ENCODE peak calls at places on chromosomes 3 and 15, in eight cellular contexts. G, A, N, R, W, Y, U and T are unnamed samples. For H3K4me1, the result is how much of the 10 kb centered on the place peaks cover.

GRCh38 chr3:188584162-188584529 is 430.2 kb downstream of the LPP start:
- DNase-seq in G (peak), A (no peak), N (no peak), R (peak), W (peak), Y (no peak), U (no peak), T (peak)

GRCh38 chr3:150545419-150546225 is 674 bp downstream of the SERP1 start:
- DNase-seq in G (peak), A (no peak), N (peak), R (no peak), W (peak), Y (no peak), U (no peak), T (peak)

GRCh38 chr3:12967751-12968209 is 105.4 kb downstream of the IQSEC1 start:
- DNase-seq in G (peak), A (peak), N (peak), R (peak), W (peak), Y (peak), U (no peak), T (peak)

GRCh38 chr3:164539215-164539614 is 539.1 kb downstream of the SI start:
- DNase-seq in G (no peak), A (no peak), N (no peak), R (no peak), W (no peak), Y (no peak), U (no peak), T (no peak)

GRCh38 chr15:51107612-51108011 is 12.9 kb upstream of the TNFAIP8L3 start:
- DNase-seq in G (no peak), A (no peak), N (no peak), R (no peak), W (no peak), Y (no peak), U (no peak), T (no peak)

GRCh38 chr3:47799733-47800132 is 3.2 kb upstream of the DHX30 start:
- DNase-seq in G (no peak), A (no peak), N (peak), R (no peak), W (no peak), Y (no peak), U (no peak), T (no peak)

GRCh38 chr3:133531981-133532380 is 41.5 kb upstream of the CDV3 start:
- DNase-seq in G (peak), A (no peak), N (no peak), R (peak), W (peak), Y (no peak), U (no peak), T (no peak)

GRCh38 chr3:116281313-116282143 is 163.8 kb downstream of the LSAMP start:
- DNase-seq in G (no peak), A (no peak), N (no peak), R (no peak), W (no peak), Y (no peak), U (no peak), T (no peak)

GRCh38 chr3:58025824-58026579 is 17.8 kb downstream of the FLNB start:
- DNase-seq in G (peak), A (peak), N (no peak), R (peak), W (peak), Y (peak), U (no peak), T (peak)

GRCh38 chr15:51874751-51875644 is 45.5 kb downstream of the TMOD3 start:
- DNase-seq in G (peak), A (no peak), N (no peak), R (peak), W (peak), Y (no peak), U (peak), T (peak)

GRCh38 chr3:183924543-183924942 is 39.9 kb upstream of the PARL start:
- DNase-seq in G (no peak), A (no peak), N (no peak), R (no peak), W (peak), Y (no peak), U (no peak), T (no peak)

GRCh38 chr3:105367063-105367405 is 325 bp downstream of the ALCAM start:
- DNase-seq in G (no peak), A (peak), N (peak), R (no peak), W (no peak), Y (peak), U (no peak), T (peak)

GRCh38 chr3:73255609-73256029 is 194.2 kb downstream of the EBLN2 start:
- DNase-seq in G (peak), A (peak), N (no peak), R (peak), W (peak), Y (peak), U (no peak), T (no peak)

GRCh38 chr3:32577621-32578556 is 7.2 kb upstream of the DYNC1LI1 start:
- DNase-seq in G (no peak), A (no peak), N (no peak), R (peak), W (peak), Y (no peak), U (no peak), T (no peak)

GRCh38 chr3:175329373-175329772 is 470.2 kb downstream of the NAALADL2 start:
- DNase-seq in G (no peak), A (no peak), N (no peak), R (no peak), W (no peak), Y (no peak), U (no peak), T (no peak)

GRCh38 chr15:95503640-95504225 is 826.8 kb upstream of the NR2F2 start:
- DNase-seq in G (no peak), A (no peak), N (no peak), R (no peak), W (no peak), Y (no peak), U (no peak), T (no peak)

GRCh38 chr3:31009881-31010280 is 115.4 kb upstream of the GADL1 start:
- DNase-seq in G (peak), A (no peak), N (peak), R (no peak), W (no peak), Y (no peak), U (no peak), T (no peak)

GRCh38 chr3:52982839-52983238 is 63.0 kb downstream of the SFMBT1 start:
- DNase-seq in G (no peak), A (no peak), N (no peak), R (no peak), W (no peak), Y (no peak), U (no peak), T (no peak)

GRCh38 chr3:118402971-118403370 is 631.7 kb downstream of the IGSF11 start:
- DNase-seq in G (no peak), A (no peak), N (no peak), R (no peak), W (no peak), Y (no peak), U (no peak), T (no peak)

GRCh38 chr15:64850778-64851502 is 9.2 kb downstream of the PLEKHO2 start:
- DNase-seq in G (no peak), A (no peak), N (peak), R (no peak), W (no peak), Y (no peak), U (no peak), T (peak)

GRCh38 chr3:31432897-31433678 is 99.6 kb upstream of the STT3B start:
- DNase-seq in G (peak), A (no peak), N (no peak), R (no peak), W (no peak), Y (no peak), U (no peak), T (no peak)

GRCh38 chr15:42498212-42499038 is 3.0 kb downstream of the SNAP23 start:
- DNase-seq in G (no peak), A (no peak), N (no peak), R (no peak), W (no peak), Y (no peak), U (no peak), T (no peak)

GRCh38 chr15:61839541-61839940 is 220.7 kb downstream of the VPS13C start:
- DNase-seq in G (peak), A (no peak), N (no peak), R (peak), W (peak), Y (no peak), U (no peak), T (no peak)

GRCh38 chr3:172042136-172042535 is 2.8 kb downstream of the FNDC3B start:
- DNase-seq in G (peak), A (no peak), N (no peak), R (no peak), W (peak), Y (no peak), U (no peak), T (no peak)

GRCh38 chr15:33894193-33894592 is 74.1 kb upstream of the CHRM5 start:
- DNase-seq in G (no peak), A (no peak), N (no peak), R (no peak), W (no peak), Y (no peak), U (no peak), T (no peak)

GRCh38 chr3:52415769-52416168 is 29.1 kb downstream of the SEMA3G start:
- DNase-seq in G (no peak), A (no peak), N (no peak), R (no peak), W (no peak), Y (no peak), U (no peak), T (no peak)

GRCh38 chr3:182342252-182342651 is 451.1 kb upstream of the ATP11B start:
- DNase-seq in G (no peak), A (no peak), N (no peak), R (no peak), W (no peak), Y (no peak), U (no peak), T (no peak)

GRCh38 chr3:136819784-136820640 is 1.1 kb downstream of the SLC35G2 start:
- DNase-seq in G (peak), A (peak), N (peak), R (peak), W (peak), Y (peak), U (peak), T (peak)

GRCh38 chr3:5057857-5058324 is 64.2 kb upstream of the ARL8B start:
- DNase-seq in G (peak), A (peak), N (peak), R (peak), W (peak), Y (peak), U (peak), T (peak)

GRCh38 chr3:86547697-86548096 is 443.3 kb downstream of the VGLL3 start:
- DNase-seq in G (no peak), A (no peak), N (peak), R (no peak), W (no peak), Y (no peak), U (no peak), T (no peak)

GRCh38 chr15:85825719-85826118 is 31.0 kb upstream of the KLHL25 start:
- DNase-seq in G (no peak), A (no peak), N (no peak), R (no peak), W (no peak), Y (no peak), U (no peak), T (no peak)

GRCh38 chr3:19485267-19485666 is 337.0 kb downstream of the KCNH8 start:
- DNase-seq in G (no peak), A (no peak), N (no peak), R (no peak), W (no peak), Y (peak), U (no peak), T (no peak)

GRCh38 chr3:192899540-192899982 is 18.1 kb downstream of the MB21D2 start:
- DNase-seq in G (peak), A (no peak), N (no peak), R (peak), W (peak), Y (no peak), U (no peak), T (no peak)

GRCh38 chr3:149771652-149772271 is 19.5 kb upstream of the COMMD2 start:
- DNase-seq in G (peak), A (peak), N (peak), R (peak), W (peak), Y (peak), U (peak), T (peak)

GRCh38 chr3:141280086-141280485 is 48.5 kb downstream of the PXYLP1 start:
- DNase-seq in G (peak), A (no peak), N (no peak), R (peak), W (no peak), Y (no peak), U (no peak), T (no peak)

GRCh38 chr3:101816215-101817149 is 32.8 kb upstream of the NFKBIZ start:
- DNase-seq in G (peak), A (no peak), N (no peak), R (no peak), W (no peak), Y (no peak), U (no peak), T (peak)

GRCh38 chr3:184491011-184491576 is 70.5 kb upstream of the EPHB3 start:
- DNase-seq in G (no peak), A (no peak), N (no peak), R (no peak), W (no peak), Y (peak), U (no peak), T (no peak)

GRCh38 chr3:197372076-197372661 is 73.8 kb upstream of the DLG1 start:
- DNase-seq in G (peak), A (no peak), N (peak), R (peak), W (peak), Y (peak), U (peak), T (peak)

GRCh38 chr3:151227438-151228290 is 24.6 kb upstream of the GPR171 start:
- DNase-seq in G (peak), A (peak), N (peak), R (peak), W (peak), Y (peak), U (peak), T (peak)

DNA sequence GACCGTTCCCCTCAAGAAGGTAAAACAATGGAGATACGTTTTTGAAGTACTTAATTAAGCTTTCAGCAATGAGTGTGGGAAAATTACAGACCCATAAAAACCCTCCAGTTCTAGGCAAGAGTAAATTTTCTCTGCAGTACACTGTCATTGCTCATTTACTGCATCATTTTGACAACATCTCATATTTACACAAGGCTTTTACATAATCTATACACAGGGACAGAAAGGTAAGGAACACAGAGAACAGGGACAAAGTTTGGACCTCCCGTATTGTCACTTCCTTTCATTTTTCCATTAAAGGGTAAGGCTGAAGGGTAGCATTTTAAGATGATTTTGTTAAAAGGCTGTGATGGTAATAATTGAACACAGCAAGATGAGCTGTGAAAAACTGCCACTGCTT is 7.4 kb upstream of the HGD start:
- DNase-seq in G (no peak), A (no peak), N (no peak), R (no peak), W (no peak), Y (no peak), U (no peak), T (no peak)
- H3K4me1 ChIP-seq in G (under half), A (under half), N (under half), R (under half), W (under half), Y (under half), U (under half), T (under half)

GRCh38 chr15:79434361-79434760 is 2.2 kb downstream of the MINAR1 start:
- DNase-seq in G (no peak), A (no peak), N (no peak), R (no peak), W (no peak), Y (no peak), U (no peak), T (no peak)

GRCh38 chr15:79433610-79434009 is 1.5 kb downstream of the MINAR1 start:
- DNase-seq in G (no peak), A (peak), N (peak), R (no peak), W (no peak), Y (no peak), U (no peak), T (no peak)

GRCh38 chr15:79430901-79431635 is 1.1 kb upstream of the MINAR1 start:
- DNase-seq in G (peak), A (no peak), N (peak), R (no peak), W (peak), Y (no peak), U (no peak), T (no peak)

GRCh38 chr15:79432345-79433311 is 492 bp downstream of the MINAR1 start:
- DNase-seq in G (no peak), A (peak), N (peak), R (no peak), W (peak), Y (no peak), U (no peak), T (no peak)

DNA sequence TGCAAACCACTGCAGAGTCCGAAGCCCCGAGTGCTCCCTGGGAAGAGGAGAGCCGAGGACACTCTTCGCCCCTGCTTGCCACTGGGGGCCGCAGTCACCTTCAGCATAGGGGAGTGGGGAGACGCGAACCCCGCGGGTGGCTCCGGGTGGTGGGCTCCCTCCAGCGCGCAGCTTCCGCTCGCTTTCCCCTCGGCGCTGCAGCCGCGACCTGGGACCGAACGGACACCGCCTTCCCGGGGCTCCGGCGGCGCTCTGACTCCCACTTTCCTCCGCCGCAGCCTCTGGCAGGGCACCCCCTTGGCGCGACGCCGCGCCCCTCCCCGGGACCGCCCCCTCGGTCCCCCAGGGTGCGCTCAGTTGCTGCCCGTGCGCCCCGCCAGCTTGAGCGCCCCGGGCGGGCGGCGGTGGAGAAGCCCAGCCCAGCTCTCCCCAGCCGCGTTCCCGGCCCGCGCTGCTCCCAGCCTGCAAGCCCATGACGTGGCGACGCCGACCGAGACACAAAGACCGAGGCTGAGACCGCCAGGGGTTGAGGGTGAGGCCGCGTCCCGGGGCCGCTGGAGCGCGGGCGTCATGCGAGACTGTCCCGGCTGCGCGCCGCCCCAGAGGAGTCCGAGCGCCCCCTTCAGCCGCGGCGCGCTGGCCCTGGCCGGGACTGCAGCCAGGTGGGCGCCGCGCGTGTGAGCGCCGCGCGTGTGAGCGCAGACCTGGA is at the start of gene MINAR1:
- DNase-seq in G (peak), A (peak), N (peak), R (peak), W (peak), Y (no peak), U (no peak), T (no peak)
- TF ChIP-seq CTCF in G (peak), A (peak), N (peak), R (peak), W (peak), Y (no peak), U (peak), T (no peak)

GRCh38 chr3:45611619-45612018 is 17.1 kb downstream of the LIMD1 start:
- DNase-seq in G (peak), A (no peak), N (peak), R (no peak), W (no peak), Y (no peak), U (no peak), T (no peak)
- H3K4me1 ChIP-seq in G (under half), A (under half), N (under half), R (under half), W (under half), Y (under half), U (half or more), T (under half)

DNA sequence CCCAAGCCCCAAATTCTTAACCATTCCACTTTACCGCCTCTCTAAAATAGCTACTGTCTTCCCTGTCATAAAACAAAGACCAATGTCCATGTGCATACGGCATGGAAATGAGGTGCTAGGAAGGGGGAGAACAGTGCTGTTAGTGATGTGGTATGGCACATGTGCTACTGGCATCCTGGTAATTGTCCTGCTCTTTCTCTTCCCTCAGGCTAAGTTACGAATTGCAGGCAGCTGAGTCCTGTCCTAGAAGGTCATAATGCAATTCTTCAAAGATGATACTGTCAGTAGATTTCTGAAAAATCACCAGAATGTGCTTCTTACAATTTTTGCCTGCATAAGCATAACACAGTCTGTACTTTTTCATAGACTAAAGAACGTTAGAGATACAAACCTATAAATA is 216.8 kb downstream of the RSL24D1 start:
- DNase-seq in G (no peak), A (peak), N (no peak), R (no peak), W (no peak), Y (no peak), U (no peak), T (no peak)
- TF ChIP-seq CTCF in G (no peak), A (no peak), N (no peak), R (no peak), W (no peak), Y (no peak), U (no peak), T (no peak)

DNA sequence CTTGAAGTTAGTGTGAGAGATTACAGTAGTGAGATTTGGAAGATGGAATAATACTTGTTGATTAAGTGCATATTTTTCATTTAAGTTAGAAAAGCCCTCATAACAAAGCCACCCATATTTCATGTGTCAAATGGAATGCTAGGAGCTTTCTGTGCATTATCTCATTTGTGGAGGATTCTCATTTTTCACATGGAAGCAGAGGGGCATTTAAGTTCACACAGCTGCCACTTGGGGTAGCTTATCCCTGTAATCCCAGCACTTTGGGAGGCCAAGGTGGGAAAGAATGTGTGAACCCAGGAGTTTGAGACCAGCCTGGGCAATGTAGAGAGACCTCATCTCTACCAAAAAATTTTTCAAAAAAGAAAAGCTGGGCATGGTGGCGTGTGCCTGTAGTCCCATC is 55.2 kb downstream of the RAB7A start:
- DNase-seq in G (no peak), A (no peak), N (no peak), R (no peak), W (no peak), Y (no peak), U (no peak), T (no peak)
- H3K4me1 ChIP-seq in G (under half), A (under half), N (under half), R (under half), W (under half), Y (under half), U (under half), T (under half)

GRCh38 chr15:66404122-66404521 is 17.4 kb downstream of the MAP2K1 start:
- DNase-seq in G (no peak), A (no peak), N (no peak), R (no peak), W (no peak), Y (no peak), U (no peak), T (no peak)

GRCh38 chr15:66405007-66405406 is 18.3 kb downstream of the MAP2K1 start:
- DNase-seq in G (peak), A (no peak), N (no peak), R (peak), W (no peak), Y (no peak), U (no peak), T (no peak)

GRCh38 chr15:66403323-66403722 is 16.6 kb downstream of the MAP2K1 start:
- DNase-seq in G (no peak), A (no peak), N (no peak), R (no peak), W (no peak), Y (no peak), U (no peak), T (no peak)

GRCh38 chr15:66405605-66406004 is 18.9 kb downstream of the MAP2K1 start:
- DNase-seq in G (peak), A (no peak), N (no peak), R (peak), W (peak), Y (no peak), U (no peak), T (no peak)

GRCh38 chr15:66404532-66404931 is 17.8 kb downstream of the MAP2K1 start:
- DNase-seq in G (no peak), A (no peak), N (peak), R (no peak), W (no peak), Y (no peak), U (no peak), T (no peak)
- TF ChIP-seq CTCF in G (no peak), A (no peak), N (peak), R (no peak), W (no peak), Y (no peak), U (no peak), T (no peak)